ENCODE peak calls at places on chromosomes 7 and 10, in seven cellular contexts. T, J, R, V, N, D and U are unnamed samples.
A peak's percentile ranks its signal among the peaks of the same experiment; 100 is the strongest.

GRCh38 chr7:39622609-39623311 is 612 bp upstream of the RALA start:
- ATAC-seq in T (no peak), J (peak; percentile 49), R (no peak), V (no peak), N (peak; percentile 27), D (peak; percentile 58), U (peak; percentile 27)

GRCh38 chr10:103890194-103890658 is 27.8 kb downstream of the STN1 start:
- ATAC-seq in T (peak; percentile 13), J (peak; percentile 61), R (peak; percentile 62), V (no peak), N (peak; percentile 34), D (no peak), U (peak; percentile 75)

GRCh38 chr7:139722604-139723003 is 55.2 kb downstream of the HIPK2 start:
- ATAC-seq in T (no peak), J (no peak), R (no peak), V (no peak), N (no peak), D (no peak), U (no peak)

GRCh38 chr10:19290770-19291169 is 242.2 kb downstream of the MALRD1 start:
- ATAC-seq in T (no peak), J (no peak), R (no peak), V (no peak), N (no peak), D (no peak), U (no peak)

GRCh38 chr10:6912424-6912823 is 332.3 kb upstream of the PRKCQ start:
- ATAC-seq in T (no peak), J (no peak), R (no peak), V (no peak), N (no peak), D (no peak), U (peak; percentile 89)

GRCh38 chr7:43856996-43857395 is 12.3 kb downstream of the MRPS24 start:
- ATAC-seq in T (no peak), J (no peak), R (no peak), V (no peak), N (no peak), D (no peak), U (peak; percentile 96)

GRCh38 chr7:157984138-157984913 is 603.3 kb downstream of the PTPRN2 start:
- ATAC-seq in T (no peak), J (peak; percentile 62), R (no peak), V (no peak), N (no peak), D (no peak), U (no peak)

GRCh38 chr10:14153570-14154055 is 177.1 kb downstream of the FRMD4A start:
- ATAC-seq in T (no peak), J (peak; percentile 25), R (peak; percentile 75), V (no peak), N (no peak), D (no peak), U (no peak)

GRCh38 chr7:93148135-93148534 is at the start of gene SAMD9L:
- ATAC-seq in T (peak; percentile 63), J (no peak), R (peak; percentile 79), V (peak; percentile 54), N (peak; percentile 58), D (peak; percentile 59), U (peak; percentile 63)

GRCh38 chr10:1149793-1150637 is 93.8 kb downstream of the WDR37 start:
- ATAC-seq in T (peak; percentile 83), J (no peak), R (peak; percentile 89), V (no peak), N (peak; percentile 80), D (peak; percentile 25), U (peak; percentile 19)

GRCh38 chr7:136405931-136406777 is 429.0 kb upstream of the MTPN start:
- ATAC-seq in T (peak; percentile 44), J (peak; percentile 80), R (peak; percentile 67), V (no peak), N (peak; percentile 52), D (peak; percentile 88), U (peak; percentile 65)

GRCh38 chr10:69846252-69847000 is 44.7 kb downstream of the COL13A1 start:
- ATAC-seq in T (no peak), J (no peak), R (peak; percentile 12), V (no peak), N (no peak), D (peak; percentile 27), U (no peak)

GRCh38 chr7:138239244-138239643 is 163.0 kb downstream of the AKR1D1 start:
- ATAC-seq in T (no peak), J (peak; percentile 53), R (no peak), V (no peak), N (no peak), D (no peak), U (no peak)

GRCh38 chr10:22638863-22639262 is 75.5 kb downstream of the PIP4K2A start:
- ATAC-seq in T (no peak), J (no peak), R (no peak), V (no peak), N (no peak), D (peak; percentile 75), U (no peak)